ENCODE peak calls at places on chromosomes 16 and 17, in five cellular contexts. H is A549, T is IMR-90, J is H1, X is K562. S is an unnamed sample.

GRCh38 chr17:28282596-28282995 is 36.4 kb upstream of the TMEM97 start:
- DNase-seq in H (peak), T (peak), J (no peak), X (no peak), S (no peak)

GRCh38 chr16:21698169-21699032 is 34.6 kb downstream of the OTOA start:
- DNase-seq in H (no peak), T (no peak), J (no peak), X (no peak), S (no peak)

GRCh38 chr17:61452301-61453290 is at the start of gene TBX4:
- DNase-seq in H (no peak), T (no peak), J (no peak), X (no peak), S (no peak)

GRCh38 chr17:51951737-51952136 is 206.8 kb downstream of the CA10 start:
- DNase-seq in H (no peak), T (no peak), J (no peak), X (no peak), S (no peak)

GRCh38 chr16:81987121-81987520 is 24.1 kb downstream of the SDR42E1 start:
- DNase-seq in H (no peak), T (no peak), J (no peak), X (no peak), S (no peak)

GRCh38 chr16:70789231-70789926 is 11.6 kb downstream of the VAC14 start:
- DNase-seq in H (peak), T (peak), J (peak), X (no peak), S (no peak)

GRCh38 chr16:2362218-2362617 is 21.7 kb upstream of the ABCA3 start:
- DNase-seq in H (no peak), T (no peak), J (no peak), X (no peak), S (no peak)

GRCh38 chr16:88923450-88923849 is 53.6 kb downstream of the CBFA2T3 start:
- DNase-seq in H (no peak), T (no peak), J (no peak), X (no peak), S (no peak)

GRCh38 chr16:30887927-30888326 is 6.0 kb downstream of the BCL7C start:
- DNase-seq in H (no peak), T (no peak), J (no peak), X (no peak), S (no peak)

GRCh38 chr17:1188812-1189211 is 9.0 kb upstream of the ABR start:
- DNase-seq in H (no peak), T (peak), J (no peak), X (no peak), S (no peak)

GRCh38 chr16:55476625-55477533 is 2.1 kb upstream of the MMP2 start:
- DNase-seq in H (no peak), T (no peak), J (no peak), X (no peak), S (no peak)

GRCh38 chr17:2137342-2138098 is 82.6 kb downstream of the HIC1 start:
- DNase-seq in H (no peak), T (peak), J (peak), X (peak), S (no peak)

GRCh38 chr16:89257281-89257731 is 39.8 kb downstream of the ZNF778 start:
- DNase-seq in H (no peak), T (no peak), J (peak), X (no peak), S (no peak)

GRCh38 chr16:58128721-58129096 is 472 bp downstream of the CFAP20 start:
- DNase-seq in H (no peak), T (no peak), J (peak), X (peak), S (no peak)

GRCh38 chr17:14745122-14745521 is 444.2 kb downstream of the HS3ST3B1 start:
- DNase-seq in H (no peak), T (peak), J (no peak), X (no peak), S (no peak)
- TF ChIP-seq MAFK in H (no peak), T (no peak), J (no peak), X (no peak), S (no peak)

GRCh38 chr17:38415250-38416194 is 12.7 kb upstream of the ARHGAP23 start:
- DNase-seq in H (peak), T (peak), J (peak), X (no peak), S (peak)
- TF ChIP-seq MAFK in H (no peak), T (no peak), J (no peak), X (no peak), S (no peak)

GRCh38 chr16:27475561-27475960 is 73.6 kb downstream of the IL21R start:
- DNase-seq in H (no peak), T (peak), J (no peak), X (no peak), S (no peak)
- TF ChIP-seq MAFK in H (no peak), T (no peak), J (no peak), X (no peak), S (no peak)

GRCh38 chr16:50244504-50245416 is 21.6 kb upstream of the ADCY7 start:
- DNase-seq in H (no peak), T (no peak), J (peak), X (no peak), S (no peak)
- TF ChIP-seq MAFK in H (no peak), T (no peak), J (no peak), X (no peak), S (no peak)

S was measured in HepG2.